ENCODE peak calls at places on chromosomes 2 and 18, in four cellular contexts. T is IMR-90, R is tibial nerve, F is astrocyte of the spinal cord. U is an unnamed sample.

GRCh38 chr2:126874961-126875360 is 23.7 kb upstream of the TEX51 start:
- DNase-seq in F (no peak), R (no peak), T (no peak), U (no peak)

GRCh38 chr2:109102588-109103233 is 26.3 kb upstream of the SH3RF3 start:
- DNase-seq in T (no peak), R (no peak), F (no peak), U (no peak)

GRCh38 chr2:219286436-219287115 is 7.4 kb downstream of the DNAJB2 start:
- DNase-seq in F (no peak), R (no peak), T (no peak), U (no peak)

GRCh38 chr2:169765523-169765922 is 31.9 kb downstream of the KLHL23 start:
- DNase-seq in R (no peak), T (peak), F (peak), U (peak)

GRCh38 chr2:190205643-190206042 is 114.0 kb downstream of the HIBCH start:
- DNase-seq in T (peak), F (peak), R (no peak), U (peak)

GRCh38 chr2:104840916-104841315 is 13.0 kb upstream of the POU3F3 start:
- DNase-seq in T (no peak), R (no peak), F (no peak), U (no peak)

GRCh38 chr2:74503506-74504475 is 3.7 kb downstream of the PCGF1 start:
- DNase-seq in R (peak), T (no peak), F (no peak), U (no peak)

GRCh38 chr2:131584940-131585339 is 57.3 kb downstream of the CCDC74A start:
- DNase-seq in R (no peak), T (no peak), F (no peak), U (no peak)

GRCh38 chr2:159052157-159052561 is 83.7 kb downstream of the TANC1 start:
- DNase-seq in R (no peak), F (no peak), T (peak), U (no peak)

GRCh38 chr2:217980591-217980990 is 22.2 kb downstream of the TNS1 start:
- DNase-seq in R (no peak), T (no peak), F (no peak), U (no peak)

GRCh38 chr2:111626037-111626861 is 257.7 kb downstream of the ANAPC1 start:
- DNase-seq in R (no peak), F (no peak), T (peak), U (peak)

GRCh38 chr2:41965173-41965875 is 82.5 kb upstream of the PKDCC start:
- DNase-seq in R (no peak), T (no peak), F (no peak), U (no peak)

GRCh38 chr2:128467321-128467901 is 148.7 kb upstream of the HS6ST1 start:
- DNase-seq in T (no peak), R (no peak), F (no peak), U (no peak)

GRCh38 chr18:67199993-67200617 is 316.4 kb downstream of the DSEL start:
- DNase-seq in R (peak), F (peak), T (peak), U (peak)
- TF ChIP-seq CTCF in R (peak), F (peak), T (peak), U (peak)

GRCh38 chr2:25517701-25518100 is 155.7 kb downstream of the DTNB start:
- DNase-seq in R (no peak), F (no peak), T (no peak), U (no peak)

GRCh38 chr2:25524507-25524906 is 148.9 kb downstream of the DTNB start:
- DNase-seq in R (no peak), T (no peak), F (no peak), U (no peak)

GRCh38 chr2:25521126-25521525 is 152.3 kb downstream of the DTNB start:
- DNase-seq in T (peak), F (no peak), R (no peak), U (no peak)

GRCh38 chr2:25523060-25523459 is 150.3 kb downstream of the DTNB start:
- DNase-seq in F (no peak), T (no peak), R (no peak), U (no peak)

GRCh38 chr2:25521665-25522387 is 151.6 kb downstream of the DTNB start:
- DNase-seq in F (peak), T (peak), R (peak), U (peak)
- H3K4me3 ChIP-seq in F (no peak), T (peak), R (peak), U (peak)

DNA sequence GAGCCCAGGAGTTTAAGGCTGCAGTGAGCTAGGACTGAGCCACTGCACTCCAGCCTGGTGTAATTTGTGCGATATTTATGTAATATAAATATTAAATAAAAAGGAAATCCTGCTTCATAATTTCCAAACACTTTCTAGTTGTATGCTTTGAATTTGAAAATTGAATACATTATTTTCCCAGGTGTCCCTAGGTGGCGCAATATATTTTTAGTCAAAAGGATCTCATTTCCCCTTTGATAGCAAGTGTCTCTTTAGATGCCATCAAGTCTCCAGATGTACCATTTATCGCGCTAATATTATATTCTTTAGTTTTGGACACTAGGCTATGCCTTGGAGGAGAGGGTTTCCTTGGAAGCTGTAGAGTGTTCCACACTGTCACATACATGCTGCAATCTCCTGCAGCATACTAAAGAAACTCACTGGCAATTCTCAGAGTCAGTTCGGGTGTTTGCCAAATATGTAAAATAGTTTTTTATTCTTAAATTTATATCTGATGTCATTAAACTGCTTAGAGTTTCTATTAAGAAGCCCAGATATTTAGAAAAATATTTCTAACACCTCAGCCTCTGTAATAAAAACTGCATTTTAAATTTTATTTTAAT is 5.6 kb upstream of the WDR7 start:
- DNase-seq in T (no peak), R (no peak), F (no peak), U (peak)
- TF ChIP-seq CTCF in T (peak), R (no peak), F (peak), U (peak)

GRCh38 chr2:113198048-113198789 is 24.4 kb downstream of the PSD4 start:
- DNase-seq in F (no peak), T (no peak), R (no peak), U (no peak)
- H3K4me3 ChIP-seq in F (peak), T (peak), R (peak), U (peak)

GRCh38 chr2:192197387-192197786 is 2.7 kb upstream of the TMEFF2 start:
- DNase-seq in T (no peak), F (peak), R (no peak), U (peak)
- TF ChIP-seq CTCF in T (peak), F (peak), R (no peak), U (no peak)